ENCODE peak calls at places on chromosomes 13 and 19, in ten cellular contexts. V, O, C, N, K, P, H, I, R and S are unnamed samples. For H3K4me1 and H3K9me3, the result is how much of the 10 kb centered on the place peaks cover.

GRCh38 chr13:20247403-20247802 is 15.3 kb upstream of the GJB6 start:
- DNase-seq in V (no peak), O (no peak), C (no peak), N (no peak), K (no peak), P (no peak), H (no peak), I (no peak), R (no peak), S (peak)

GRCh38 chr19:2327773-2328400 is 499 bp downstream of the LSM7 start:
- DNase-seq in V (no peak), O (peak), C (no peak), N (no peak), K (peak), P (no peak), H (peak), I (no peak), R (no peak), S (no peak)

GRCh38 chr13:114027046-114027760 is 53.3 kb upstream of the C13orf46 start:
- DNase-seq in V (no peak), O (no peak), C (peak), N (peak), K (no peak), P (no peak), H (peak), I (no peak), R (peak), S (no peak)

GRCh38 chr13:53098455-53098854 is 69.8 kb downstream of the OLFM4 start:
- DNase-seq in V (no peak), O (no peak), C (no peak), N (no peak), K (no peak), P (no peak), H (no peak), I (no peak), R (no peak), S (no peak)

GRCh38 chr13:41767801-41768200 is 193.1 kb downstream of the VWA8 start:
- DNase-seq in V (no peak), O (no peak), C (no peak), N (no peak), K (no peak), P (no peak), H (peak), I (no peak), R (no peak), S (no peak)

GRCh38 chr13:93328943-93329342 is 102.3 kb downstream of the GPC6 start:
- DNase-seq in V (no peak), O (no peak), C (no peak), N (no peak), K (no peak), P (no peak), H (no peak), I (no peak), R (no peak), S (no peak)

GRCh38 chr19:46659151-46660007 is 1.6 kb downstream of the DACT3 start:
- DNase-seq in V (peak), O (no peak), C (peak), N (no peak), K (no peak), P (peak), H (no peak), I (no peak), R (peak), S (peak)

GRCh38 chr13:37375071-37375470 is 223.5 kb downstream of the POSTN start:
- DNase-seq in V (no peak), O (no peak), C (no peak), N (no peak), K (peak), P (no peak), H (no peak), I (no peak), R (no peak), S (no peak)

DNA sequence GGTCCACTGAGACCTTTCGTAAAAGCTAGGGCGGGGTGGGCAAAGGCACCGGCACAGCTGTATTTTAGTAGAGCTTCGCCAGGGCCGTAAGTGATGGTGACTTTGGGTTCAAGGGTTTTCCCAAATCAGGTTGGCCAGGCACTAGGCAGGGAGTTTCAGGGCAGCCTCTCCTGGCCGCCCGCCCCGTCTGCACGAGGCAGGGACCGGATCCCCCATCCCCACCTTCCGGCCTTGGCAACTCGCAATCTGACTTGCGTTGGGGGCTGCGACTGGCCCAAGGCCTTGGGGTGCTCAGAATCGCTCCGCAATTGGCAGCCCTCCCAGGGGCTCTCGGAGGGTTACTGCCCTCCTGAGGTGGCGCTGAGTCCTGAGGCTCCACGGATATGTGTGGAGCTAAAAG is 4.1 kb upstream of the ZIC5 start:
- DNase-seq in V (no peak), O (no peak), C (no peak), N (no peak), K (no peak), P (no peak), H (no peak), I (no peak), R (no peak), S (no peak)
- H3K4me1 ChIP-seq in V (under half), O (under half), C (under half), N (under half), K (under half), P (under half), H (under half), I (under half), R (under half), S (under half)

GRCh38 chr19:52110780-52111179 is 15.2 kb upstream of the ZNF841 start:
- DNase-seq in V (no peak), O (no peak), C (no peak), N (no peak), K (no peak), P (no peak), H (no peak), I (no peak), R (no peak), S (no peak)
- H3K9me3 ChIP-seq in V (under half), O (under half), C (half or more), N (half or more), K (half or more), P (half or more), H (under half), I (half or more), R (under half), S (half or more)

DNA sequence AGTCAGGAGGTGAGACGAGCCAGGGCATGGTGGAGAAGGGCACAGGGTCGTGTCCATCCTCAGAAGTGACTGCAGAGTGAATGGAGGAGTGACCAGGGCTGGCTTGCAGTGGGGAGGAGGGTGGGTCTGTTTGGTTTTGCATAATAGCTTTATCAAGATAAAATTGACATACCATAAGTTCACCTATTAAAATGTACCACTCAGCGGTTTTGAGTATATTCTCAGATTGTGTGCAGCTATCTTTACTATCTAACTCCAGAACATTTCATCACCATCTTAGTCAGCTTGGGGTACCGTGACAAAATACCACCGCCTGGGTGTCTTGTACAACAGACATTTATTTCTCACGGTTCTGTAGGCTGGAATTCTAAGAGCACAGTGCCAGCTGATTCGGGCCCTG is 13.2 kb downstream of the ZNF8 start:
- DNase-seq in V (no peak), O (no peak), C (no peak), N (no peak), K (no peak), P (no peak), H (no peak), I (no peak), R (no peak), S (no peak)
- TF ChIP-seq CTCF in V (no peak), O (no peak), C (no peak), N (no peak), K (no peak), P (no peak), H (no peak), I (no peak), R (no peak), S (no peak)

DNA sequence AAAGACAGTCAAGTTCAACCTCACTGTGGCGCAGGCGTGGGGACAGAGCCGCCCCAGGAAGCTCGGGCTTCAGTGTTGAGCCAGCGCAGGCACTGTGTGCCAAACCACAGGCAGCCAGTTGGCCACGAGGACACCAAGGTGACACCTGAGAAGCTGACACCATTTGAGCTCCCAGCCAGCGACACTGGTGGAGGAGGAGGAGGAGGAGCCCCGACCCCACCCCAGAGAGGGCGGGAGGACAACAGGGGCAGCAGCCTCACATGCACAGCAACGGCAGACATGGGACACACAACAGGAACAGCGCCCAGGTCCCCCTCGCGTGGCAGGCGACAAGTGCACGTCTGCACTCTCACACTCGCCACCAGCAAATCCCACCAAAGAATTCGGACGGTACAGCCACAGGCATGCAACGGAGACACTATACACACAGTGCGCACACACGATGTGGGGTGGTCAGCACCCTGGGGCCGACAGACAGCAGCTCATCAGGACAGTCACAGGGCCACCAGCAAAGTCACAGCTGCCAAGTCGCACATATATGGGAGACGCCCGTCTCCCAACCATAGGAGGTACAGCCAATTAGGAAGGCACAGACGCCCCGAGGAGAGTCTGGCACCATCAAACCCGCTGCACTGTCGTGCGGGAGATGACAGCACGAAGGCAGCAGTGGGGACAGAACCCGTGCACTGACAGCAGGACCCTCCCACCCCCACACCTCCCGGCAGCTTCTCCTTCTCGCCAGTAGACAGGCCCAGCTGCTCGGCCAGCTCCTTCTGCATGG is 3.4 kb downstream of the EIF3G start:
- DNase-seq in V (no peak), O (no peak), C (no peak), N (no peak), K (no peak), P (no peak), H (no peak), I (peak), R (peak), S (no peak)
- H3K4me1 ChIP-seq in V (under half), O (under half), C (under half), N (under half), K (under half), P (under half), H (under half), I (under half), R (under half), S (under half)

GRCh38 chr19:29842471-29843179 is 30.8 kb downstream of the CCNE1 start:
- DNase-seq in V (no peak), O (no peak), C (no peak), N (no peak), K (no peak), P (no peak), H (no peak), I (no peak), R (peak), S (no peak)
- H3K9me3 ChIP-seq in V (under half), O (under half), C (under half), N (under half), K (under half), P (under half), H (under half), I (under half), R (under half), S (under half)

GRCh38 chr19:57511484-57511883 is 11.7 kb downstream of the ZNF773 start:
- DNase-seq in V (no peak), O (no peak), C (no peak), N (no peak), K (no peak), P (no peak), H (no peak), I (no peak), R (no peak), S (no peak)
- TF ChIP-seq CTCF in V (no peak), O (no peak), C (no peak), N (no peak), K (no peak), P (no peak), H (no peak), I (no peak), R (no peak), S (no peak)